ENCODE peak calls at places on chromosomes 13 and 19, in seven cellular contexts. One of them, this sample, is unnamed. For H3K4me1, the result is how much of the 10 kb centered on the place peaks cover.

GRCh38 chr19:19372656-19373416 is 32.6 kb upstream of the GATAD2A start:
- DNase-seq in aorta: no peak
- DNase-seq in upper lobe of right lung: peak
- DNase-seq in CD8-positive, alpha-beta memory T cell: peak
- DNase-seq in Peyer's patch: peak
- DNase-seq in adrenal gland: peak
- DNase-seq in heart right ventricle: peak
- DNase-seq in this sample: peak

GRCh38 chr13:27599845-27600553 is 20.3 kb downstream of the LNX2 start:
- DNase-seq in aorta: no peak
- DNase-seq in upper lobe of right lung: no peak
- DNase-seq in CD8-positive, alpha-beta memory T cell: no peak
- DNase-seq in Peyer's patch: no peak
- DNase-seq in adrenal gland: no peak
- DNase-seq in heart right ventricle: no peak
- DNase-seq in this sample: peak

GRCh38 chr13:40446365-40446764 is 220.1 kb downstream of the FOXO1 start:
- DNase-seq in aorta: no peak
- DNase-seq in upper lobe of right lung: no peak
- DNase-seq in CD8-positive, alpha-beta memory T cell: no peak
- DNase-seq in Peyer's patch: no peak
- DNase-seq in adrenal gland: no peak
- DNase-seq in heart right ventricle: no peak
- DNase-seq in this sample: no peak

GRCh38 chr19:33040994-33041827 is 23.5 kb downstream of the RHPN2 start:
- DNase-seq in aorta: no peak
- DNase-seq in upper lobe of right lung: no peak
- DNase-seq in CD8-positive, alpha-beta memory T cell: no peak
- DNase-seq in Peyer's patch: peak
- DNase-seq in adrenal gland: no peak
- DNase-seq in heart right ventricle: no peak
- DNase-seq in this sample: no peak

GRCh38 chr13:27406178-27406939 is 18.1 kb upstream of the GTF3A start:
- DNase-seq in aorta: no peak
- DNase-seq in upper lobe of right lung: no peak
- DNase-seq in CD8-positive, alpha-beta memory T cell: peak
- DNase-seq in Peyer's patch: peak
- DNase-seq in adrenal gland: no peak
- DNase-seq in heart right ventricle: no peak
- DNase-seq in this sample: peak

GRCh38 chr13:53005631-53006030 is 23.0 kb upstream of the OLFM4 start:
- DNase-seq in aorta: no peak
- DNase-seq in upper lobe of right lung: no peak
- DNase-seq in CD8-positive, alpha-beta memory T cell: no peak
- DNase-seq in Peyer's patch: no peak
- DNase-seq in adrenal gland: no peak
- DNase-seq in heart right ventricle: no peak
- DNase-seq in this sample: no peak

GRCh38 chr13:113546571-113547247 is 37.8 kb upstream of the TFDP1 start:
- DNase-seq in aorta: peak
- DNase-seq in upper lobe of right lung: peak
- DNase-seq in CD8-positive, alpha-beta memory T cell: peak
- DNase-seq in Peyer's patch: peak
- DNase-seq in adrenal gland: peak
- DNase-seq in heart right ventricle: peak
- DNase-seq in this sample: no peak

GRCh38 chr13:89846890-89847585 is 1500.4 kb upstream of the MIR17HG start:
- DNase-seq in aorta: no peak
- DNase-seq in upper lobe of right lung: no peak
- DNase-seq in CD8-positive, alpha-beta memory T cell: no peak
- DNase-seq in Peyer's patch: no peak
- DNase-seq in adrenal gland: no peak
- DNase-seq in heart right ventricle: no peak
- DNase-seq in this sample: no peak

GRCh38 chr19:19775891-19776205 is 42.9 kb upstream of the ZNF14 start:
- DNase-seq in aorta: no peak
- DNase-seq in upper lobe of right lung: no peak
- DNase-seq in CD8-positive, alpha-beta memory T cell: no peak
- DNase-seq in Peyer's patch: no peak
- DNase-seq in adrenal gland: no peak
- DNase-seq in heart right ventricle: no peak
- DNase-seq in this sample: no peak

GRCh38 chr19:43699506-43700367 is 16.1 kb upstream of the IRGC start:
- DNase-seq in aorta: peak
- DNase-seq in upper lobe of right lung: peak
- DNase-seq in CD8-positive, alpha-beta memory T cell: no peak
- DNase-seq in Peyer's patch: peak
- DNase-seq in adrenal gland: no peak
- DNase-seq in heart right ventricle: peak
- DNase-seq in this sample: peak

GRCh38 chr19:10887616-10888367 is 16.4 kb downstream of the CARM1 start:
- DNase-seq in aorta: no peak
- DNase-seq in upper lobe of right lung: no peak
- DNase-seq in CD8-positive, alpha-beta memory T cell: no peak
- DNase-seq in Peyer's patch: no peak
- DNase-seq in adrenal gland: no peak
- DNase-seq in heart right ventricle: no peak
- DNase-seq in this sample: no peak
- H3K4me1 ChIP-seq in aorta: under half
- H3K4me1 ChIP-seq in upper lobe of right lung: under half
- H3K4me1 ChIP-seq in CD8-positive, alpha-beta memory T cell: under half
- H3K4me1 ChIP-seq in Peyer's patch: under half
- H3K4me1 ChIP-seq in adrenal gland: under half
- H3K4me1 ChIP-seq in heart right ventricle: under half
- H3K4me1 ChIP-seq in this sample: half or more

GRCh38 chr19:16467581-16467980 is 4.2 kb downstream of the EPS15L1 start:
- DNase-seq in aorta: no peak
- DNase-seq in upper lobe of right lung: no peak
- DNase-seq in CD8-positive, alpha-beta memory T cell: no peak
- DNase-seq in Peyer's patch: no peak
- DNase-seq in adrenal gland: peak
- DNase-seq in heart right ventricle: peak
- DNase-seq in this sample: no peak
- H3K4me1 ChIP-seq in aorta: under half
- H3K4me1 ChIP-seq in upper lobe of right lung: under half
- H3K4me1 ChIP-seq in CD8-positive, alpha-beta memory T cell: under half
- H3K4me1 ChIP-seq in Peyer's patch: under half
- H3K4me1 ChIP-seq in adrenal gland: under half
- H3K4me1 ChIP-seq in heart right ventricle: half or more
- H3K4me1 ChIP-seq in this sample: under half

GRCh38 chr19:41324921-41325639 is 15.1 kb downstream of the CCDC97 start:
- DNase-seq in aorta: peak
- DNase-seq in upper lobe of right lung: peak
- DNase-seq in CD8-positive, alpha-beta memory T cell: peak
- DNase-seq in Peyer's patch: peak
- DNase-seq in adrenal gland: peak
- DNase-seq in heart right ventricle: peak
- DNase-seq in this sample: peak
- H3K4me1 ChIP-seq in aorta: under half
- H3K4me1 ChIP-seq in upper lobe of right lung: half or more
- H3K4me1 ChIP-seq in CD8-positive, alpha-beta memory T cell: half or more
- H3K4me1 ChIP-seq in Peyer's patch: under half
- H3K4me1 ChIP-seq in adrenal gland: under half
- H3K4me1 ChIP-seq in heart right ventricle: half or more
- H3K4me1 ChIP-seq in this sample: half or more

DNA sequence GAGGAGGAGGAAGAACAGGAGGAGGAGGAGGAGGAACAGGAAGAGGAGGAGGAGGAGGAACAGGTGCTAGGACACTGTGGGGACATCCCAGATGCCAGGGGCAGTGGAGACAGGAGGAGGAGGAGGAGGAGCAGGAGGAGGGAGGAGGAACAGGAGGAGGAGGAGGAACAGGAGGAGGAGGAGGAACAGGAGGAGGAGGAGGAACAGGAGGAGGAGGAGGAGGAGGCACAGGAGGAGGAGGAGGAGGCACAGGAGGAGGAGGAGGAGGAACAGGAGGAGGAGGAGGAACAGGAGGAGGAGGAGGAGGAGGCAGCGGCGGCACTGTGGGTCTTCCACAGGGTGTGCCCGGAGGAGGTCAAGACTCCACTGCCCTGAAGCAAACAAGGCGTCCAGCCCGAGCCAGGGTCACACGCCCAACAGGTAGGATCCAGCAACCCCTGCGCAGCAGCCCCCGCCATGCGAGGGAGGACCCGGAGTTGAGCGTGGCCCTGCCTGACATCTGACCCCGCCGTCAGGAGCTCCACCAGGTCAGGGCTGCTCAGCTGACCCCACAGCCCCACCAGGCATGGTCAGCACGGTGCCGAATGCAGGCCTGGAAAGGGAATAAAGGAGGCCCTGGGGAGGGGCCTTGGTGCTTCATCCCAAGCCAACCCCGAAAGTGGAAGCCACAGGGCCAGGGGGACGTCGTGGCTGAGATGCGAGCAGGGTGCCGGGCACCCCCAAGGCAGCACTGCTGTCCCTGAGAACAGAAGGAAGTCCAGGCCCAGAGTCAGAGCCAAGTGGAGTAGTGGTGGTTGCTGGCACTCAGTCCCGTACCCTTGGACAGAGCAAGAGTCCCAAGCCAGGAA is 9.2 kb downstream of the SBNO2 start:
- DNase-seq in aorta: no peak
- DNase-seq in upper lobe of right lung: peak
- DNase-seq in CD8-positive, alpha-beta memory T cell: no peak
- DNase-seq in Peyer's patch: no peak
- DNase-seq in adrenal gland: peak
- DNase-seq in heart right ventricle: no peak
- DNase-seq in this sample: no peak
- H3K4me1 ChIP-seq in aorta: under half
- H3K4me1 ChIP-seq in upper lobe of right lung: under half
- H3K4me1 ChIP-seq in CD8-positive, alpha-beta memory T cell: under half
- H3K4me1 ChIP-seq in Peyer's patch: under half
- H3K4me1 ChIP-seq in adrenal gland: half or more
- H3K4me1 ChIP-seq in heart right ventricle: under half
- H3K4me1 ChIP-seq in this sample: under half

DNA sequence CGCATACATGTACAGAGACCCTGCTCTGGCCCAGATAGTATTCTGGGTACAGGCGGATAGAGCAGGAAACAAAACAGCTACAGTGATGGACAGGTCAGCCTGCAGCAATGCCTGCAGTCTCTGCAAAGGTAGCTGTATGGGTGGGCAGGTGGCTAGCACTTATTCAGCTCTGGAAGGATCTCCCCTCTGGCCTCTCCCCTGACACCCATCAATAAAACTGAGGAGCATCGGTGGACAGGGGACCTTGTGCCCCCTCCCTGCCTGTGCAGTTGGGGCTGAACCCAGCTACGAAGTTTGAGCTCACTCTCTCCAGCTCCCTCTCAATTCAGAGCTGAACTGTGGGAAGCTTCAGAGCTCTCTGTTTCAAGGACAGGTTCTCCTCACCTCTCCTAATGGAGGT is 1.6 kb downstream of the ALOX5AP start:
- DNase-seq in aorta: no peak
- DNase-seq in upper lobe of right lung: no peak
- DNase-seq in CD8-positive, alpha-beta memory T cell: no peak
- DNase-seq in Peyer's patch: no peak
- DNase-seq in adrenal gland: no peak
- DNase-seq in heart right ventricle: no peak
- DNase-seq in this sample: no peak
- H3K4me1 ChIP-seq in aorta: under half
- H3K4me1 ChIP-seq in upper lobe of right lung: under half
- H3K4me1 ChIP-seq in CD8-positive, alpha-beta memory T cell: half or more
- H3K4me1 ChIP-seq in Peyer's patch: under half
- H3K4me1 ChIP-seq in adrenal gland: under half
- H3K4me1 ChIP-seq in heart right ventricle: under half
- H3K4me1 ChIP-seq in this sample: under half

DNA sequence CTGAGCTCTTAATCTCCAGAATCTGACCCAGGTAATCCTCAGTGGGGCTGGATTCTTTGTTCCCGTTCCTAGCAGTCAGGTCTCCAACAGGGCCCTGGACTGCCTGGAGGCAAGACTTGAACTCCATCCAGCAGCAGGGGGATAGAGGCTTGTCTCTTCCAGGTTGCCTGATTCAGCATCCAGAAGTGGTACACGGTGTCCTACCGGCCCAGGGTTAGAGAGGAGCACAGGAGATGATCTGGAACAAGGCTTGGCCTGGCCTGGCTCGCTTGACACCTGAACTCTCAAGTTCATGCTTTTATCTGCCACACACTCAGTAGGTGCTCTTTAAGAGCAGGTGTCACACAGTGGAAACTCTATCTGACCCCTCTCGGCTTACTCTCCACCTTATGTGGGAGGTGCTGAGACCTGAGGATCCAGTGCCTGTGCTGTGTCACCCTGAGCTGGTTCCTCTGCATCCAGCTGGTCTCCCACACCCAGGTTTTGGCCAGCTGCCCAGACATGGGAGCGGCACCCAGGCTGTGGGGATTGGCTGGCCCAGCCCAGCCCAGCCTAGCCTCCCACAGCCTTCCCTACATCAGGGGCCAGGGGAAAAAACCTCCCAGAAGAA is at the start of gene CYP4F3:
- DNase-seq in aorta: no peak
- DNase-seq in upper lobe of right lung: peak
- DNase-seq in CD8-positive, alpha-beta memory T cell: no peak
- DNase-seq in Peyer's patch: peak
- DNase-seq in adrenal gland: peak
- DNase-seq in heart right ventricle: peak
- DNase-seq in this sample: no peak
- H3K4me1 ChIP-seq in aorta: under half
- H3K4me1 ChIP-seq in upper lobe of right lung: under half
- H3K4me1 ChIP-seq in CD8-positive, alpha-beta memory T cell: under half
- H3K4me1 ChIP-seq in Peyer's patch: under half
- H3K4me1 ChIP-seq in adrenal gland: under half
- H3K4me1 ChIP-seq in heart right ventricle: under half
- H3K4me1 ChIP-seq in this sample: under half

GRCh38 chr13:66402546-66402945 is 827.6 kb downstream of the PCDH9 start:
- DNase-seq in aorta: no peak
- DNase-seq in upper lobe of right lung: no peak
- DNase-seq in CD8-positive, alpha-beta memory T cell: no peak
- DNase-seq in Peyer's patch: no peak
- DNase-seq in adrenal gland: no peak
- DNase-seq in heart right ventricle: no peak
- DNase-seq in this sample: no peak
- H3K4me1 ChIP-seq in aorta: under half
- H3K4me1 ChIP-seq in upper lobe of right lung: under half
- H3K4me1 ChIP-seq in CD8-positive, alpha-beta memory T cell: under half
- H3K4me1 ChIP-seq in Peyer's patch: under half
- H3K4me1 ChIP-seq in adrenal gland: under half
- H3K4me1 ChIP-seq in heart right ventricle: under half
- H3K4me1 ChIP-seq in this sample: under half

This sample was measured in GM23338.